ENCODE peak calls at places on chromosome 5, in four cellular contexts. U, V, K and F are unnamed samples.
A peak's percentile ranks its signal among the peaks of the same experiment; 100 is the strongest.

GRCh38 chr5:109844695-109845094 is 155.0 kb downstream of the MAN2A1 start:
- DNase-seq in U (no peak), V (no peak), K (no peak), F (no peak)

GRCh38 chr5:140561753-140562523 is 2.5 kb downstream of the APBB3 start:
- DNase-seq in U (no peak), V (no peak), K (no peak), F (no peak)

GRCh38 chr5:63820557-63820956 is 141.7 kb downstream of the HTR1A start:
- DNase-seq in U (no peak), V (no peak), K (no peak), F (no peak)

GRCh38 chr5:142810891-142811290 is 40.7 kb downstream of the ARHGAP26 start:
- DNase-seq in U (no peak), V (no peak), K (no peak), F (no peak)

GRCh38 chr5:864492-865167 is 13.8 kb upstream of the ZDHHC11 start:
- DNase-seq in U (no peak), V (no peak), K (no peak), F (no peak)

GRCh38 chr5:175847503-175847902 is 23.9 kb upstream of the CPLX2 start:
- DNase-seq in U (peak; percentile 35), V (peak; percentile 22), K (peak; percentile 7), F (no peak)

GRCh38 chr5:98906756-98907355 is 22.0 kb downstream of the CHD1 start:
- DNase-seq in U (no peak), V (no peak), K (no peak), F (no peak)

GRCh38 chr5:104412649-104413240 is 850.2 kb upstream of the NUDT12 start:
- DNase-seq in U (peak; percentile 20), V (no peak), K (no peak), F (no peak)

GRCh38 chr5:90555666-90556065 is 2.9 kb upstream of the ADGRV1 start:
- DNase-seq in U (no peak), V (no peak), K (no peak), F (no peak)

GRCh38 chr5:176803943-176804498 is 6.3 kb upstream of the UNC5A start:
- DNase-seq in U (no peak), V (no peak), K (peak; percentile 60), F (no peak)

GRCh38 chr5:2686725-2687124 is 64.8 kb downstream of the IRX2 start:
- DNase-seq in U (no peak), V (no peak), K (no peak), F (no peak)

GRCh38 chr5:109411175-109411514 is 1.4 kb upstream of the PJA2 start:
- DNase-seq in U (no peak), V (no peak), K (no peak), F (no peak)

GRCh38 chr5:172858511-172858989 is 24.5 kb downstream of the ERGIC1 start:
- DNase-seq in U (peak; percentile 95), V (no peak), K (no peak), F (no peak)

GRCh38 chr5:176837707-176838115 is 27.4 kb downstream of the UNC5A start:
- DNase-seq in U (peak; percentile 78), V (peak; percentile 58), K (peak; percentile 91), F (no peak)

GRCh38 chr5:154757647-154758406 is 2.6 kb downstream of the LARP1 start:
- DNase-seq in U (no peak), V (no peak), K (no peak), F (no peak)

GRCh38 chr5:68027519-68027918 is 188.0 kb upstream of the PIK3R1 start:
- DNase-seq in U (no peak), V (no peak), K (no peak), F (no peak)

GRCh38 chr5:149211566-149211965 is 60.1 kb upstream of the AFAP1L1 start:
- DNase-seq in U (no peak), V (no peak), K (no peak), F (no peak)

GRCh38 chr5:54317511-54318260 is 7.3 kb upstream of the ARL15 start:
- DNase-seq in U (no peak), V (no peak), K (no peak), F (no peak)

GRCh38 chr5:139394654-139395566 is at the start of gene PROB1:
- DNase-seq in U (no peak), V (no peak), K (no peak), F (no peak)

GRCh38 chr5:116747881-116748280 is 173.3 kb upstream of the SEMA6A start:
- DNase-seq in U (peak; percentile 27), V (no peak), K (no peak), F (no peak)

GRCh38 chr5:109743770-109744212 is 54.1 kb downstream of the MAN2A1 start:
- DNase-seq in U (peak; percentile 6), V (no peak), K (peak; percentile 74), F (no peak)

GRCh38 chr5:50967388-50968039 is 301.1 kb downstream of the PARP8 start:
- DNase-seq in U (no peak), V (no peak), K (no peak), F (peak; percentile 62)

GRCh38 chr5:174418809-174419522 is 305.4 kb upstream of the MSX2 start:
- DNase-seq in U (peak; percentile 7), V (no peak), K (no peak), F (peak; percentile 39)

GRCh38 chr5:151480859-151481258 is 33.5 kb downstream of the SLC36A1 start:
- DNase-seq in U (no peak), V (no peak), K (no peak), F (peak; percentile 19)

GRCh38 chr5:141695627-141696180 is 13.7 kb upstream of the ARAP3 start:
- DNase-seq in U (no peak), V (no peak), K (no peak), F (peak; percentile 50)

GRCh38 chr5:73619606-73620334 is 6.2 kb upstream of the ARHGEF28 start:
- DNase-seq in U (no peak), V (no peak), K (no peak), F (no peak)

GRCh38 chr5:121915765-121916164 is 46.0 kb upstream of the SRFBP1 start:
- DNase-seq in U (no peak), V (no peak), K (no peak), F (no peak)

GRCh38 chr5:156582193-156582598 is 255.2 kb downstream of the SGCD start:
- DNase-seq in U (no peak), V (no peak), K (no peak), F (no peak)

DNA sequence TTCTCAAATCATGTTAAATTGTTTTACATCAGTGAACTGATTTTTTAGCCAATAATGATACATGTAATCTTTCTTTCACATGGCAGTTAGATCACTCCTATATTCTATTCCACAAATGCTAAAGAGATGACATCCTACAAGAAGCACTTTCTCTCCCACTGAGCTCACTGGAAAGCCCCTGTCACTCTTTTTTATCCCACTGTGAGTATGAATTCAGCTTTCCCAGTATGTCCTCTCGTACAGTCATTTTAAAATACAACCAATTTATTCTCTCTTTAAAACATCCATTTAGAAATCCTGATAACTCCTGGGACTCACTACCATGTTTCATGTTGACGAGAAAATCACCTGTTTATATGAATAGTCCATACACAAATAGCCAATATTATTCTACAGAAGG is 599.9 kb downstream of the SEMA5A start:
- DNase-seq in U (no peak), V (no peak), K (no peak), F (no peak)
- TF ChIP-seq TAF1 in U (no peak), V (no peak), K (no peak), F (no peak)

GRCh38 chr5:76696254-76696653 is 19.7 kb upstream of the F2R start:
- DNase-seq in U (no peak), V (no peak), K (no peak), F (no peak)

GRCh38 chr5:76692651-76693050 is 23.3 kb upstream of the F2R start:
- DNase-seq in U (no peak), V (no peak), K (no peak), F (no peak)

GRCh38 chr5:76693141-76693540 is 22.8 kb upstream of the F2R start:
- DNase-seq in U (no peak), V (no peak), K (no peak), F (no peak)

GRCh38 chr5:76695336-76695735 is 20.6 kb upstream of the F2R start:
- DNase-seq in U (no peak), V (no peak), K (no peak), F (no peak)

DNA sequence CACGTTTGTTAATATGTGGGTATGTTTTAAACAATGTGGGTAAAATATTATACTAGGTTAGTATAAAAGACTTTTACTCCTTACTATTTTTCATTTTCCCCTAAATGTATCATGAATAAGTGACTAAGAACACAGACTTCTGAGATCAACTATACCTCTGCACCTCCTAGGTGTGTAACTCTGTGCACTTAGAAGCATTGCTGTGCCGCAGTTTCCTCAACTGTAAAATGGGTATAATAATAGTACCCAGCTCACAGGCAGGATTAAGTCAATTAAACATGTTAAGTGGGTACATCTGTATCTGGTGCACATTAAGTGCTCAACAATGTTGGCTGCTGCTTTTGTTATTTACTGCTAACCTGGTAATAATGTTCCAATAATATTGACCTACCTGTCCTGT is 21.6 kb upstream of the F2R start:
- DNase-seq in U (no peak), V (no peak), K (no peak), F (no peak)
- TF ChIP-seq TAF1 in U (no peak), V (no peak), K (no peak), F (no peak)

DNA sequence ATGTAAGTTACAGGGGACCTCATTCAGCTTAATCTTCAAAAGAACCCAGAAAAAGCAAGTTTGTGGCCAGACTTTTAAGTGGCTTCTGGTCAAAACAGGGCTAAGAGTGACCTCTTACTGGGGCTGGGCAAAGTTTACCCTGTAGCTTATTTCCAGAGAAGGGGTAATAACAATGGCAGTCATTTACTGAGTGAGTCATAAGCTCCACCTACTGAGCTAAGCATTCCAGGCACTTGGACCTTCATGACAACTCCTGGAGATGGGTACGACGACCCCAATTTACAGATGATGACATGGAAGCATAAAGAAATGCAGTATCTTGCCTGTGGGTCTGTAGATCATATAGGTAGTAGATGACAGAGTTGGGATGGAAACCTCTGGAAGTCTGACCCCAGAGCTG is 4.7 kb upstream of the GPR151 start:
- DNase-seq in U (peak; percentile 65), V (no peak), K (no peak), F (no peak)
- TF ChIP-seq TAF1 in U (no peak), V (no peak), K (no peak), F (no peak)

GRCh38 chr5:95966005-95966404 is 4.4 kb upstream of the ELL2 start:
- DNase-seq in U (peak; percentile 77), V (no peak), K (no peak), F (no peak)

GRCh38 chr5:95962475-95962773 is 773 bp upstream of the ELL2 start:
- DNase-seq in U (no peak), V (no peak), K (no peak), F (no peak)

GRCh38 chr5:95961617-95962474 is at the start of gene ELL2:
- DNase-seq in U (peak; percentile 97), V (peak; percentile 76), K (peak; percentile 100), F (peak; percentile 91)

GRCh38 chr5:95962785-95963184 is 1.1 kb upstream of the ELL2 start:
- DNase-seq in U (peak; percentile 77), V (no peak), K (peak; percentile 47), F (no peak)

DNA sequence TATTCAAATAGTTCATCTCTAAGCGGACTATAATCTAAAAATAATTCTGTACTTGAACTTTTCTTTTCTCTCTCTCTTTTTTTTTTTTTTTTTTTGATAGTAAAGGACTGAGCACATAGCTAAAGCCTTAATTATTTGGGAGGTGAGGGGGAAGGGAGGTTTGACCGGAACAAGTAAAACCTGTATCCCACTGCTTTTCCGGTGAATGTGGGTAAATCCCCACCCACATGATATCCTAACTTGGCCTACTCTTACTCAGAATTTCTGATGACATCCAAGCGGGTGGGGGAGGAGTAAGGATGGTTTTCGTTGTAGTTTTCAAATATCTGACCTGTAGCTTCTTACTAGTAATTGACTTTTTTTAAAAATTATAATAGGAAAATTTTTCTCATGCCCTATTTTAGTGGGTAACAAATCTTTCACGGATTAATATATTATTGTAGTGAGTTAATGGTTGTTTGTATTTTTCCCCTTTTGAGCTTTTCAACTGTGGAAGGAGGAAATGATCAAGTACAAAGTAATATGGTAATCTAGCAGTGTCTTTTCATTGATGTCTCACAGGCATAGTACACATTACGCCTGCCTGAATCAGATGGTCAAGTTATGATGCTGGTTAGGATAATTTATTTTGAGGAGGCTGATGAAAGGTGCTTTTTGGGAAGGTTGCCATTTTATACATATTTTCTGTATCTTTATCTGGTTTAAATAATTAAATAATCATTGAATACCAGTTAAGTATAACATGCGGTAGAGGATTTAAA is 2.2 kb upstream of the ELL2 start:
- DNase-seq in U (no peak), V (no peak), K (peak; percentile 39), F (no peak)
- TF ChIP-seq TAF1 in U (no peak), V (no peak), K (no peak), F (no peak)